ENCODE peak calls at places on chromosome 4, in five cellular contexts. W is ovary, N is A549, Z is GM23338, Q is fibroblast of lung. U is an unnamed sample.

GRCh38 chr4:145531193-145531592 is 49.5 kb downstream of the SMAD1 start:
- DNase-seq in W (no peak), N (no peak), Z (no peak), Q (no peak), U (no peak)

GRCh38 chr4:35559559-35560365 is 684.6 kb downstream of the ARAP2 start:
- DNase-seq in W (no peak), N (no peak), Z (peak; percentile 48), Q (no peak), U (no peak)

GRCh38 chr4:76765473-76766183 is 132.3 kb downstream of the SOWAHB start:
- DNase-seq in W (no peak), N (no peak), Z (no peak), Q (peak; percentile 74), U (no peak)

GRCh38 chr4:65386927-65387326 is 283.4 kb downstream of the EPHA5 start:
- DNase-seq in W (no peak), N (no peak), Z (no peak), Q (no peak), U (no peak)

GRCh38 chr4:56038763-56039162 is 90.0 kb downstream of the CEP135 start:
- DNase-seq in W (no peak), N (no peak), Z (no peak), Q (no peak), U (no peak)

GRCh38 chr4:80321341-80321740 is 14.2 kb upstream of the CFAP299 start:
- DNase-seq in W (no peak), N (no peak), Z (no peak), Q (no peak), U (no peak)

GRCh38 chr4:113446019-113446418 is 315.5 kb downstream of the CAMK2D start:
- DNase-seq in W (no peak), N (no peak), Z (no peak), Q (peak; percentile 67), U (no peak)

GRCh38 chr4:3017504-3017903 is 54.1 kb downstream of the GRK4 start:
- DNase-seq in W (no peak), N (no peak), Z (no peak), Q (no peak), U (no peak)

GRCh38 chr4:85776091-85776490 is 301.1 kb downstream of the ARHGAP24 start:
- DNase-seq in W (no peak), N (no peak), Z (no peak), Q (no peak), U (no peak)

GRCh38 chr4:82519072-82519471 is 42.7 kb downstream of the TMEM150C start:
- DNase-seq in W (no peak), N (no peak), Z (no peak), Q (no peak), U (no peak)

GRCh38 chr4:15649914-15650545 is 5.1 kb downstream of the FBXL5 start:
- DNase-seq in W (no peak), N (peak; percentile 33), Z (peak; percentile 89), Q (peak; percentile 67), U (no peak)

GRCh38 chr4:137203601-137204000 is 328.7 kb downstream of the PCDH18 start:
- DNase-seq in W (no peak), N (no peak), Z (no peak), Q (peak; percentile 74), U (peak; percentile 61)

GRCh38 chr4:6329478-6330383 is 60.1 kb downstream of the WFS1 start:
- DNase-seq in W (no peak), N (no peak), Z (no peak), Q (no peak), U (no peak)

GRCh38 chr4:147760695-147761094 is 28.8 kb downstream of the ARHGAP10 start:
- DNase-seq in W (peak; percentile 69), N (no peak), Z (no peak), Q (no peak), U (no peak)

GRCh38 chr4:135365065-135365464 is 1163.5 kb upstream of the PABPC4L start:
- DNase-seq in W (no peak), N (no peak), Z (no peak), Q (peak; percentile 44), U (no peak)

GRCh38 chr4:10032625-10033024 is 11.3 kb upstream of the SLC2A9 start:
- DNase-seq in W (no peak), N (no peak), Z (no peak), Q (peak; percentile 22), U (no peak)

GRCh38 chr4:150283689-150284088 is 205.4 kb downstream of the DCLK2 start:
- DNase-seq in W (no peak), N (no peak), Z (no peak), Q (peak; percentile 96), U (peak; percentile 94)

GRCh38 chr4:1983846-1984405 is 24.8 kb downstream of the NELFA start:
- DNase-seq in W (peak; percentile 50), N (no peak), Z (no peak), Q (no peak), U (no peak)

GRCh38 chr4:76897522-76898384 is at the start of gene SOWAHB:
- DNase-seq in W (no peak), N (peak; percentile 10), Z (peak; percentile 85), Q (no peak), U (no peak)

GRCh38 chr4:41241919-41242318 is 14.8 kb upstream of the UCHL1 start:
- DNase-seq in W (no peak), N (no peak), Z (no peak), Q (no peak), U (no peak)

GRCh38 chr4:88991746-88992145 is 65.2 kb downstream of the FAM13A start:
- DNase-seq in W (no peak), N (no peak), Z (no peak), Q (no peak), U (no peak)

GRCh38 chr4:134001057-134001456 is 200.5 kb downstream of the PABPC4L start:
- DNase-seq in W (no peak), N (no peak), Z (no peak), Q (no peak), U (no peak)

GRCh38 chr4:138310498-138310897 is 68.3 kb upstream of the SLC7A11 start:
- DNase-seq in W (no peak), N (no peak), Z (no peak), Q (peak; percentile 61), U (no peak)

GRCh38 chr4:70356185-70356584 is 4.4 kb upstream of the SMR3A start:
- DNase-seq in W (no peak), N (no peak), Z (no peak), Q (no peak), U (no peak)

GRCh38 chr4:123516576-123516975 is 120.0 kb downstream of the SPRY1 start:
- DNase-seq in W (no peak), N (no peak), Z (no peak), Q (no peak), U (no peak)

GRCh38 chr4:54658321-54659093 is 750 bp downstream of the KIT start:
- DNase-seq in W (peak; percentile 63), N (no peak), Z (peak; percentile 65), Q (peak; percentile 28), U (no peak)

GRCh38 chr4:18882468-18882867 is 860.9 kb upstream of the LCORL start:
- DNase-seq in W (no peak), N (no peak), Z (peak; percentile 16), Q (peak; percentile 54), U (peak; percentile 9)

GRCh38 chr4:13559414-13559813 is 15.1 kb upstream of the NKX3-2 start:
- DNase-seq in W (no peak), N (no peak), Z (peak; percentile 3), Q (peak; percentile 29), U (peak; percentile 44)

GRCh38 chr4:76538296-76538695 is 103.3 kb downstream of the SHROOM3 start:
- DNase-seq in W (no peak), N (no peak), Z (no peak), Q (no peak), U (no peak)

GRCh38 chr4:40196724-40197281 is at the start of gene RHOH:
- DNase-seq in W (no peak), N (no peak), Z (peak; percentile 52), Q (no peak), U (no peak)
- H3K4me3 ChIP-seq in W (no peak within 1 kb of the TSS), N (no peak within 1 kb of the TSS), Z (peak within 1 kb of the TSS; percentile 7), Q (no peak within 1 kb of the TSS), U (no peak within 1 kb of the TSS)

GRCh38 chr4:165464813-165465381 is 86.1 kb downstream of the CPE start:
- DNase-seq in W (no peak), N (peak; percentile 28), Z (peak; percentile 64), Q (peak; percentile 73), U (no peak)

GRCh38 chr4:165458451-165458850 is 79.6 kb downstream of the CPE start:
- DNase-seq in W (no peak), N (no peak), Z (no peak), Q (peak; percentile 17), U (no peak)

GRCh38 chr4:165464338-165464737 is 85.5 kb downstream of the CPE start:
- DNase-seq in W (no peak), N (no peak), Z (no peak), Q (no peak), U (no peak)

GRCh38 chr4:165461176-165461835 is 82.5 kb downstream of the CPE start:
- DNase-seq in W (peak; percentile 41), N (no peak), Z (no peak), Q (peak; percentile 27), U (peak; percentile 56)

GRCh38 chr4:165462009-165462408 is 83.2 kb downstream of the CPE start:
- DNase-seq in W (no peak), N (no peak), Z (no peak), Q (no peak), U (no peak)
- TF ChIP-seq CTCF in W (no peak), N (no peak), Z (peak; percentile 17), Q (no peak), U (no peak)

DNA sequence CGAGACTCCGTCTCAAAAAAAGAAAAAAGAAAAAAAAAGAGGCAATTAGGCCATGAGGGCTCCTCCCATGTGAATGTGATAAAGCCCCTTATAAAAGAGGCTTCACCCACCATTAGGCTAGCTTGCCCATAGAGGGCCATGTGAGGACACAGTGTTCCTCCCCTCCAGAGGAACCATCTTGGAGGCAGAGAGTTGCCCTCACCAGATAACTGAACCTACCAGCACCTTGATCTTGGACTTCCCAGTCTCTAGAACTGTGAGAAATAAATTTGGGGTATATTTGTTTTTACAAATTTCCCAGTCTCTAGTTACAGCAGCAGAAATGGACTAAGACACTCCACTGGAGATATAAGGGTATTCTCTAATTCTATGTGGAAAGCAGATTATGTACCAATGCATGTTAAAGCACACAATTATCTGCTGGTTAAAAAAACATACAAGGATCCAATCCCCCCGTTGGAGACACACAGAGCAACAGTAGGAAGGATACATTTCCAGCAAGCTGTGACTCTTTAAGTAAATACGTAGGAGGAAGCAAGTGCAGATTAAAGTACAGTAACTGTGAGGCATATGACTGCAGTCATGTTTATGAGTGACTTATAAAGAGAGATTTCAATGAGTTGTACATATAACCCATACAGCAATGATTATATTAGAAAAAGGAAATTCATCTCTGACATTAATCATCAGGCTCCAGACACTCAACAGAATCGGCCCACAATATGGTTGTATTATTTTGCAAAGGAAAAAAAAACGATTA is 21.4 kb downstream of the SH3RF1 start:
- DNase-seq in W (no peak), N (peak; percentile 30), Z (no peak), Q (peak; percentile 55), U (no peak)
- H3K4me3 ChIP-seq in W (no peak overlapping the region), N (peak overlapping the region; percentile 26), Z (no peak overlapping the region), Q (no peak overlapping the region), U (no peak overlapping the region)

GRCh38 chr4:39025552-39026085 is 6.6 kb downstream of the TMEM156 start:
- DNase-seq in W (no peak), N (no peak), Z (no peak), Q (peak; percentile 45), U (no peak)
- TF ChIP-seq CTCF in W (no peak), N (no peak), Z (no peak), Q (no peak), U (no peak)